ENCODE peak calls at places on chromosomes 12 and 14, in nine cellular contexts. O is upper lobe of right lung; M is WERI-Rb-1; Q is mesenchymal stem cell; K is GM23248; G is stomach; L is heart right ventricle; U is ascending aorta; X is CD8-positive, alpha-beta memory T cell. N is an unnamed sample. For H3K9me3 and H3K36me3, the result is how much of the 10 kb centered on the place peaks cover.

GRCh38 chr12:1630081-1630826 is 1.2 kb downstream of the WNT5B start:
- DNase-seq in O (peak), M (no peak), Q (peak), K (peak), G (peak), L (peak), U (peak), X (peak), N (no peak)

GRCh38 chr14:74552623-74553022 is 59.1 kb downstream of the ISCA2 start:
- DNase-seq in O (peak), M (no peak), Q (no peak), K (peak), G (peak), L (peak), U (peak), X (no peak), N (no peak)

GRCh38 chr14:30114051-30114450 is 186.4 kb upstream of the PRKD1 start:
- DNase-seq in O (no peak), M (no peak), Q (peak), K (peak), G (no peak), L (no peak), U (no peak), X (no peak), N (no peak)

GRCh38 chr12:116200812-116201211 is 76.7 kb downstream of the MED13L start:
- DNase-seq in O (no peak), M (no peak), Q (peak), K (peak), G (no peak), L (no peak), U (no peak), X (no peak), N (no peak)

GRCh38 chr12:73629893-73630872 is 907.5 kb upstream of the ATXN7L3B start:
- DNase-seq in O (no peak), M (no peak), Q (no peak), K (no peak), G (no peak), L (no peak), U (no peak), X (no peak), N (peak)

GRCh38 chr12:108826115-108826806 is 31.1 kb downstream of the SSH1 start:
- DNase-seq in O (no peak), M (peak), Q (peak), K (peak), G (no peak), L (peak), U (peak), X (no peak), N (no peak)

GRCh38 chr14:102439556-102439955 is 70.0 kb downstream of the ANKRD9 start:
- DNase-seq in O (no peak), M (no peak), Q (no peak), K (no peak), G (no peak), L (no peak), U (no peak), X (no peak), N (no peak)

GRCh38 chr12:62605972-62606371 is 139.3 kb downstream of the MON2 start:
- DNase-seq in O (no peak), M (no peak), Q (no peak), K (peak), G (no peak), L (no peak), U (no peak), X (no peak), N (no peak)

GRCh38 chr12:121494093-121494787 is 86.6 kb downstream of the KDM2B start:
- DNase-seq in O (peak), M (peak), Q (peak), K (peak), G (peak), L (peak), U (no peak), X (peak), N (peak)

GRCh38 chr12:51949342-51950030 is 2.0 kb upstream of the ACVR1B start:
- DNase-seq in O (no peak), M (no peak), Q (no peak), K (peak), G (no peak), L (no peak), U (no peak), X (no peak), N (no peak)

GRCh38 chr14:30243805-30244204 is 315.2 kb upstream of the G2E3 start:
- DNase-seq in O (no peak), M (no peak), Q (no peak), K (peak), G (no peak), L (no peak), U (no peak), X (no peak), N (no peak)

GRCh38 chr14:64951724-64952123 is 9.2 kb upstream of the GPX2 start:
- DNase-seq in O (no peak), M (no peak), Q (no peak), K (no peak), G (no peak), L (peak), U (no peak), X (no peak), N (no peak)

GRCh38 chr12:6849976-6850560 is 1.0 kb downstream of the CDCA3 start:
- DNase-seq in O (no peak), M (no peak), Q (no peak), K (no peak), G (no peak), L (no peak), U (no peak), X (no peak), N (no peak)

GRCh38 chr12:1398673-1399072 is 195.7 kb downstream of the FBXL14 start:
- DNase-seq in O (no peak), M (no peak), Q (peak), K (peak), G (no peak), L (no peak), U (no peak), X (no peak), N (no peak)

GRCh38 chr12:54736549-54736948 is 88.4 kb upstream of the DCD start:
- DNase-seq in O (no peak), M (no peak), Q (no peak), K (no peak), G (no peak), L (no peak), U (no peak), X (no peak), N (no peak)

GRCh38 chr14:101947577-101947903 is 16.8 kb upstream of the DYNC1H1 start:
- DNase-seq in O (peak), M (no peak), Q (no peak), K (no peak), G (no peak), L (no peak), U (no peak), X (no peak), N (no peak)

GRCh38 chr14:49615776-49616175 is 4.7 kb downstream of the RPL36AL start:
- DNase-seq in O (no peak), M (peak), Q (no peak), K (no peak), G (no peak), L (no peak), U (no peak), X (no peak), N (no peak)

GRCh38 chr14:64891173-64891838 is 11.6 kb upstream of the SPTB start:
- DNase-seq in O (no peak), M (no peak), Q (no peak), K (no peak), G (no peak), L (no peak), U (no peak), X (no peak), N (no peak)

GRCh38 chr12:88952543-88952942 is 372.3 kb upstream of the KITLG start:
- DNase-seq in O (no peak), M (no peak), Q (peak), K (peak), G (peak), L (peak), U (no peak), X (no peak), N (no peak)

GRCh38 chr12:55715833-55716581 is at the start of gene BLOC1S1:
- DNase-seq in O (peak), M (peak), Q (peak), K (peak), G (peak), L (peak), U (peak), X (peak), N (peak)

GRCh38 chr14:20683125-20683895 is 1.1 kb upstream of the RNASE4 start:
- DNase-seq in O (peak), M (no peak), Q (peak), K (peak), G (peak), L (peak), U (peak), X (peak), N (no peak)

GRCh38 chr12:127025545-127025944 is 1241.4 kb upstream of the TMEM132C start:
- DNase-seq in O (no peak), M (no peak), Q (no peak), K (peak), G (no peak), L (no peak), U (no peak), X (no peak), N (no peak)

GRCh38 chr12:53758081-53758769 is 6.4 kb upstream of the CISTR start:
- DNase-seq in O (no peak), M (no peak), Q (no peak), K (no peak), G (no peak), L (no peak), U (no peak), X (no peak), N (no peak)

GRCh38 chr12:18283776-18284175 is 22.5 kb downstream of the PIK3C2G start:
- DNase-seq in O (no peak), M (no peak), Q (no peak), K (no peak), G (no peak), L (no peak), U (no peak), X (no peak), N (peak)

DNA sequence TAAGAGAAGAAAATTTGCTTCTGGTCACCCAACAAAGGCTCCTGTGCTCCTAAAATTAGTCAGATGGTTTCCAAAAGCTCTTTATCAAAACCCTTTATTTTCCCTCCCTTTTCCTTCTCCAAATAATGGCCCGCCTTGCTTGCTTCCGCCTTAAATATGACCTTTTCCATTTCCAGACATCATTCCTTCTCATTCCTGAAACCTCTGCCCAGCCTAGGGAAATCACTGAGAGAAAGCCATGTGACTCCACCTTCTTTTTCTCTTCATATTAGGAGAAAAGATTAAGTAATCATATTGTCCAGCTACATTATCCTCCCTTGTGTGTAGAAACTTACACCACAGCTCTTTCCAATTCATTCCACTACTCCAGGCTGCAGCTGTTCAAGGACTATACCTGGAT is 75.7 kb upstream of the GPHB5 start:
- DNase-seq in O (no peak), M (no peak), Q (no peak), K (no peak), G (no peak), L (no peak), U (no peak), X (no peak), N (no peak)
- H3K4me3 ChIP-seq in O (no peak), M (no peak), Q (no peak), K (no peak), G (no peak), L (no peak), U (no peak), X (no peak), N (no peak)

GRCh38 chr12:34300376-34301250 is 278.3 kb downstream of the ALG10 start:
- DNase-seq in O (no peak), M (no peak), Q (no peak), K (no peak), G (no peak), L (no peak), U (no peak), X (peak), N (no peak)
- H3K9me3 ChIP-seq in O (under half), M (under half), Q (under half), K (under half), G (half or more), L (under half), U (under half), X (under half), N (under half)

GRCh38 chr14:55180434-55180833 is 11.0 kb downstream of the DLGAP5 start:
- DNase-seq in O (no peak), M (no peak), Q (no peak), K (no peak), G (no peak), L (no peak), U (no peak), X (no peak), N (no peak)
- H3K36me3 ChIP-seq in O (under half), M (half or more), Q (under half), K (under half), G (under half), L (under half), U (under half), X (under half), N (half or more)

GRCh38 chr14:67952786-67953185 is 133.2 kb downstream of the RAD51B start:
- DNase-seq in O (no peak), M (no peak), Q (no peak), K (peak), G (no peak), L (no peak), U (no peak), X (no peak), N (no peak)
- H3K4me3 ChIP-seq in O (no peak), M (no peak), Q (no peak), K (no peak), G (no peak), L (no peak), U (no peak), X (no peak), N (no peak)

DNA sequence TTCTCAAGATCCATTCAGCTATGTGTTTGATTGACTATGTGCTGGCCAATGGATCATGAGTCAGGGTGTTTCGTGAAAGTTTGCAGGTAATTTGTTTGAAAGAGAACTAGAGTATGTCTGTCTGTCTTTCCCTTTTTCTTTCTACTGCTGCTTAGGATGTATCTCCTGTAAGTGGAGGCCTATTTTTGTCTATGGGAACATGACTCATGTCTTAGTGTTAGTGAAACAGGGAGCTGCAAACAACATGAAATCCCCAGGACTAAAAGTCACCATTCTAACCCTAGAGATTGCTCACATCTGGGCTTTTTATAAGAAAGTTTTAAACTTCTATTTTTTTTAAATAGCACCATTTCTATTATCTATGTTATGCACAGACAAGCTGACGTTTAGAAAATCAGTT is 333.0 kb downstream of the CCER1 start:
- DNase-seq in O (no peak), M (no peak), Q (peak), K (peak), G (no peak), L (no peak), U (no peak), X (no peak), N (no peak)
- H3K9me3 ChIP-seq in O (under half), M (under half), Q (under half), K (under half), G (under half), L (under half), U (under half), X (under half), N (under half)

GRCh38 chr12:57528176-57528575 is 5.6 kb downstream of the MBD6 start:
- DNase-seq in O (no peak), M (no peak), Q (no peak), K (no peak), G (no peak), L (no peak), U (no peak), X (no peak), N (no peak)

GRCh38 chr12:57530396-57531142 is 7.9 kb downstream of the MBD6 start:
- DNase-seq in O (no peak), M (no peak), Q (no peak), K (no peak), G (no peak), L (no peak), U (no peak), X (no peak), N (no peak)

GRCh38 chr12:57527184-57527583 is 4.6 kb downstream of the MBD6 start:
- DNase-seq in O (no peak), M (no peak), Q (no peak), K (no peak), G (no peak), L (no peak), U (no peak), X (no peak), N (no peak)

GRCh38 chr12:57529831-57530230 is 7.2 kb downstream of the MBD6 start:
- DNase-seq in O (no peak), M (peak), Q (no peak), K (no peak), G (no peak), L (no peak), U (no peak), X (no peak), N (no peak)

GRCh38 chr12:57528831-57529555 is 6.4 kb downstream of the MBD6 start:
- DNase-seq in O (no peak), M (no peak), Q (no peak), K (no peak), G (no peak), L (no peak), U (no peak), X (no peak), N (no peak)
- H3K36me3 ChIP-seq in O (half or more), M (half or more), Q (half or more), K (half or more), G (half or more), L (half or more), U (half or more), X (half or more), N (half or more)

N was measured in NT2/D1.